ENCODE peak calls at places on chromosomes 3 and 15, in six cellular contexts. S, P, X, F, Z and G are unnamed samples.

GRCh38 chr3:53850895-53851294 is 4.5 kb downstream of the IL17RB start:
- DNase-seq in S (no peak), X (no peak), Z (peak; percentile 68), P (no peak), F (no peak), G (no peak)

GRCh38 chr3:10955694-10956453 is 36.7 kb upstream of the SLC6A1 start:
- DNase-seq in Z (no peak), F (no peak), X (no peak), S (no peak), P (no peak), G (no peak)

GRCh38 chr3:53170325-53171108 is 9.5 kb downstream of the PRKCD start:
- DNase-seq in S (no peak), P (no peak), X (no peak), F (no peak), Z (no peak), G (no peak)

GRCh38 chr3:23761440-23761896 is 44.3 kb upstream of the UBE2E1 start:
- DNase-seq in F (no peak), Z (no peak), P (no peak), X (no peak), S (peak; percentile 76), G (no peak)

GRCh38 chr3:15979490-15979889 is 181.7 kb upstream of the ANKRD28 start:
- DNase-seq in Z (no peak), X (no peak), P (no peak), F (peak; percentile 74), S (no peak), G (no peak)

GRCh38 chr15:94586099-94586498 is 354.7 kb downstream of the MCTP2 start:
- DNase-seq in X (no peak), Z (no peak), S (no peak), P (no peak), F (no peak), G (no peak)

GRCh38 chr3:23175361-23176073 is 27.6 kb upstream of the UBE2E2 start:
- DNase-seq in P (no peak), Z (no peak), F (no peak), X (no peak), S (no peak), G (no peak)

GRCh38 chr3:95215437-95215836 is 1152.6 kb downstream of the NSUN3 start:
- DNase-seq in P (no peak), F (no peak), S (no peak), Z (no peak), X (no peak), G (no peak)

GRCh38 chr15:52710050-52710709 is 31.0 kb upstream of the ATOSA start:
- DNase-seq in Z (no peak), S (no peak), F (no peak), X (no peak), P (no peak), G (no peak)

GRCh38 chr3:52108302-52109232 is 45.7 kb downstream of the POC1A start:
- DNase-seq in Z (no peak), P (peak; percentile 43), X (no peak), S (peak; percentile 19), F (no peak), G (no peak)

GRCh38 chr3:53303549-53303948 is 43.8 kb downstream of the DCP1A start:
- DNase-seq in Z (no peak), F (no peak), S (no peak), P (no peak), X (no peak), G (no peak)

GRCh38 chr3:12286927-12287726 is 1.7 kb upstream of the PPARG start:
- DNase-seq in X (peak; percentile 65), S (peak; percentile 61), F (no peak), P (no peak), Z (peak; percentile 49), G (no peak)
- TF ChIP-seq POLR2AphosphoS5 in X (no peak), S (no peak), F (no peak), P (no peak), Z (no peak), G (peak; percentile 70)

GRCh38 chr3:157127831-157128767 is 31.8 kb downstream of the CCNL1 start:
- DNase-seq in X (no peak), S (no peak), Z (peak; percentile 37), P (no peak), F (peak; percentile 91), G (peak; percentile 97)
- H3K27ac ChIP-seq in X (peak overlapping the region; percentile 84), S (no peak overlapping the region), Z (peak overlapping the region; percentile 92), P (peak overlapping the region; percentile 14), F (peak overlapping the region; percentile 36), G (peak overlapping the region; percentile 8)

GRCh38 chr3:57060089-57060829 is at the start of gene SPATA12:
- DNase-seq in S (peak; percentile 92), Z (peak; percentile 76), P (peak; percentile 43), X (peak; percentile 90), F (no peak), G (peak; percentile 91)
- H3K4me3 ChIP-seq in S (no peak within 1 kb of the TSS), Z (no peak within 1 kb of the TSS), P (no peak within 1 kb of the TSS), X (no peak within 1 kb of the TSS), F (no peak within 1 kb of the TSS), G (no peak within 1 kb of the TSS)

GRCh38 chr15:66617137-66618090 is 51.6 kb upstream of the LCTL start:
- DNase-seq in F (no peak), P (no peak), X (peak; percentile 81), S (peak; percentile 48), Z (peak; percentile 91), G (no peak)
- TF ChIP-seq POLR2AphosphoS5 in F (peak; percentile 60), P (no peak), X (no peak), S (no peak), Z (peak; percentile 46), G (peak; percentile 82)

GRCh38 chr3:141412936-141413354 is 44.6 kb downstream of the ZBTB38 start:
- DNase-seq in S (no peak), X (peak; percentile 95), P (no peak), Z (peak; percentile 93), F (peak; percentile 97), G (no peak)
- H3K27ac ChIP-seq in S (no peak overlapping the region), X (peak overlapping the region; percentile 95), P (no peak overlapping the region), Z (peak overlapping the region; percentile 97), F (peak overlapping the region; percentile 98), G (peak overlapping the region; percentile 98)

GRCh38 chr15:66936115-66936863 is 129.1 kb upstream of the SMAD3 start:
- DNase-seq in F (no peak), P (no peak), Z (no peak), S (no peak), X (peak; percentile 70), G (no peak)
- H3K4me3 ChIP-seq in F (peak overlapping the region; percentile 51), P (no peak overlapping the region), Z (peak overlapping the region; percentile 38), S (no peak overlapping the region), X (peak overlapping the region; percentile 43), G (peak overlapping the region; percentile 39)

GRCh38 chr15:90035835-90036220 is 34.7 kb downstream of the ZNF710 start:
- DNase-seq in F (no peak), P (no peak), Z (no peak), S (no peak), X (peak; percentile 63), G (no peak)

GRCh38 chr15:90036806-90037509 is 35.8 kb downstream of the ZNF710 start:
- DNase-seq in Z (no peak), S (no peak), P (no peak), X (peak; percentile 54), F (no peak), G (no peak)

GRCh38 chr15:90036343-90036742 is 35.2 kb downstream of the ZNF710 start:
- DNase-seq in P (no peak), Z (no peak), X (peak; percentile 42), S (no peak), F (no peak), G (no peak)

GRCh38 chr15:90033448-90033847 is 32.3 kb downstream of the ZNF710 start:
- DNase-seq in P (no peak), Z (no peak), X (peak; percentile 52), F (no peak), S (no peak), G (no peak)

DNA sequence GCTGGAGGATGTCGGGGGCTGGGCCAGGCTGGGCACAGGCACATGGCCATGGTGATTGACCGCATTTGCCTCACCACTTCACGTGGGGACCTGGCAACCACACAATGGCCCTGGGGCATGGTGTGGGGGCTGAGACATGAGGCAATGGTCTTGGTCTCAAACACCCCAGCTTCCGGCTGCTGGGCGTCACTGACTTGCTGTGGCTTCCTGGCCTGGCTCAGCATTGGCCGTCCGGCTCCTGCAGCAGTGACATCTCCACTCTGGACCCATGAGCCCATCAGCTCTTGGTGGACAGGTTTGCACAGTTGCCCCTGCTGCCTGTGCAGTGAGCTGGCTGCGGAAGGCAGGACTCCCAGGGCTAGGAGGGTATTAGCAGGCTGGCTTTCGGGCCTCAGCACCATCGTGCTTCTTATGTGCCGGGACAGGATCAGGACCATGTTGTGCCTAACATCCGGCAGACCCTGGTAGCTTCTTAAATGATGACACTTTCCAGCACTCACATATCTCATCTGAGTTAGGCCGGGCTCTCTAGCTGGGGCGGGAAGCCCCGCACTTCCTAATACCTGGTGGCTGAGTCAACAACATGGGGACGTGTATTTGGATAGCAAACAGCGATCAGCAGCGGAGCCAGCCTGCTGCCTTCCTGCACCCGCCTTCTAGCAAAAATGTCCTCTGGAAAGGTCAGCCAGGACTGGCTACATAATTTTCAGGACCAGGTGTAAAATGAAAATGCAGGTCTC is 34.1 kb downstream of the ZNF710 start:
- DNase-seq in X (peak; percentile 77), Z (peak; percentile 83), S (no peak), P (no peak), F (no peak), G (no peak)
- TF ChIP-seq POLR2AphosphoS5 in X (no peak), Z (no peak), S (no peak), P (no peak), F (no peak), G (no peak)